ENCODE peak calls at places on chromosomes 3 and 15, in six cellular contexts. Q, C, X, D, Z and S are unnamed samples.

GRCh38 chr15:72472907-72473669 is 1.0 kb upstream of the ARIH1 start:
- DNase-seq in X (no peak), C (no peak), Z (peak), Q (no peak), D (no peak), S (peak)

GRCh38 chr3:112770026-112770626 is 76.5 kb downstream of the CD200R1L start:
- DNase-seq in Z (peak), X (no peak), Q (no peak), D (no peak), C (peak), S (no peak)

GRCh38 chr3:29696311-29696710 is 415.4 kb downstream of the RBMS3 start:
- DNase-seq in C (no peak), X (no peak), Q (no peak), D (no peak), Z (peak), S (no peak)

GRCh38 chr3:24128195-24129005 is 183.3 kb downstream of the NR1D2 start:
- DNase-seq in D (no peak), X (no peak), Z (peak), Q (peak), C (no peak), S (peak)

GRCh38 chr15:89964555-89964954 is 36.6 kb upstream of the ZNF710 start:
- DNase-seq in D (no peak), Z (no peak), X (no peak), C (no peak), Q (no peak), S (no peak)

GRCh38 chr15:47066386-47066785 is 650.9 kb upstream of the SEMA6D start:
- DNase-seq in D (no peak), X (no peak), C (peak), Z (no peak), Q (no peak), S (no peak)

GRCh38 chr3:190120161-190121060 is at the start of gene P3H2:
- DNase-seq in D (peak), X (no peak), C (peak), Z (peak), Q (peak), S (peak)

GRCh38 chr15:68783226-68784054 is 37.3 kb downstream of the ANP32A start:
- DNase-seq in D (no peak), Q (no peak), C (peak), Z (no peak), X (peak), S (no peak)

GRCh38 chr15:45618813-45619212 is 16.0 kb upstream of the SQOR start:
- DNase-seq in X (no peak), D (no peak), Z (no peak), Q (no peak), C (no peak), S (no peak)

GRCh38 chr3:168622795-168623194 is 527.1 kb upstream of the GOLIM4 start:
- DNase-seq in D (no peak), X (no peak), C (no peak), Z (no peak), Q (no peak), S (no peak)

DNA sequence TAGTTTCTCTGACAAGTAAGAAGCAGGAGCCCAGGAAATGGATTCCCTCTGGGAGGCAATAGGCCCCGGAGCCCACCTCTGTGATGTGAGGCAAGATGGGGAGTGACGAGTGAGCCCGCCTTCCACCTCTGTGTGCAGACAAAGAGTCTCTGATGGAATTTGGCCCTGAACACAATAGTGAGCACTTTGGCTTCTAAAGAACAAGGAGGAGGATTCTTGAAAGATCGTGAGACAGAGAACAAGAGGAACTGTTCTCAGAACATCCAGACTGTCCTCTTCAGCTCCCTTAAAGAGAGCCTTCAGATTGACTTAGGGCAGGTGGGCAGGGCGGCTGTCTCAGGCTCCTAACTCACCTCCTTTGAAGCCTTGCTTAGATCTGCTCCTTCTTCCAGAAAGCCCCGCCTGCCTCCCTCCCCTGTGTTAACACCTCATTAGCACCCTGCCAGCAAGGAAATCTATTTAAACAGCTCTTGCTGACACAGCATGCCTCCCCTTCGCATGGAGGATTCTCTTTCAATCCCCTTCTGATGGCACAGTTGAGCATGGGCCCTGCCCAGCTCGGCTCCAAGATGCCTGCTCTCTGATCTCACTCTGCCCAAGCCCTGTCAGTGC is 430.3 kb downstream of the NTRK3 start:
- DNase-seq in Z (no peak), C (no peak), X (no peak), D (no peak), Q (no peak), S (no peak)
- TF ChIP-seq CTCF in Z (no peak), C (no peak), X (no peak), D (no peak), Q (no peak), S (no peak)

DNA sequence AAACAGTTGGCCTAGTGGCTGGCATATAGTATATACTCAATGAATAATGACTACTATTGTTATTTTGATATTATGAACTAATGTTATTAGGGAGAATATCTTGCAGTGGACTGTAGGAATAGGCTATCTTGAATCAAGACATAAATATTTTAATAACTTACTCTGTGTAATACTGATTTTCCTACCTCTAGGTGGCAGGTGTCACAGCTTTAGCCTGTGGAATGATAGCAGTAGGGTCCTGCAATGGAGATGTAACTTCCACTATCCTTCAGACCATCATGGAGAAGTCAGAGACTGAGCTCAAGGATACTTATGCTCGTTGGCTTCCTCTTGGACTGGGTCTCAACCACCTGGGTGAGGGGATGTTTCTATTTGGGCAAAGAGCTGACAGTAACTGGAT is 6.5 kb downstream of the PSMD2 start:
- DNase-seq in X (no peak), C (peak), Z (no peak), Q (no peak), D (no peak), S (no peak)
- TF ChIP-seq CTCF in X (no peak), C (peak), Z (no peak), Q (peak), D (peak), S (peak)

GRCh38 chr3:178439504-178439903 is 96.7 kb upstream of the KCNMB2 start:
- DNase-seq in Z (peak), X (no peak), D (no peak), C (peak), Q (peak), S (no peak)

GRCh38 chr3:178435575-178435974 is 100.7 kb upstream of the KCNMB2 start:
- DNase-seq in Z (no peak), D (no peak), X (no peak), C (no peak), Q (no peak), S (no peak)

GRCh38 chr3:178434206-178434805 is 101.9 kb upstream of the KCNMB2 start:
- DNase-seq in Z (no peak), D (no peak), C (peak), Q (no peak), X (no peak), S (no peak)

DNA sequence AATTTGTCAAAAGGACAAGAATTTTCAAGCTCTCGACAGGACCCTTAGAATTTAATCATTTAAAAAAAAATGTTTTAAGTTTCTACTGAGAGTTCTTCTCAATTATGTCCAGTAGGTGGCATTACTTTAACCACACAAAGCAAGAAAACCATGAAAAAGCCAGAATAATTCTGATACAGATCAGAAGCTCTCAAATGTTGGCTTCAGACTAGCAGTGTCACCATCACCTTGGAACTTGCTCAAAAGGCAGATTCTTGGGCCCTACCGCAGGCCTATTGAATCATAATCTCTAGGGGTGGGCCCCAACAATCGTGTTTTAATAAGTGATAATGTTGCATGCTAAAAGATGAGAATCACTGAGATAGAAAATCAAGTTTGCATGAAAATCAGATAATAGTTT is 99.5 kb upstream of the KCNMB2 start:
- DNase-seq in Q (peak), Z (peak), D (no peak), C (peak), X (no peak), S (no peak)
- TF ChIP-seq CTCF in Q (peak), Z (peak), D (peak), C (peak), X (peak), S (peak)

GRCh38 chr3:159823763-159824162 is 164.9 kb upstream of the IL12A start:
- DNase-seq in Q (no peak), D (no peak), Z (no peak), C (no peak), X (no peak), S (no peak)
- TF ChIP-seq CTCF in Q (no peak), D (no peak), Z (no peak), C (no peak), X (no peak), S (no peak)

GRCh38 chr3:50580683-50581458 is 11.5 kb downstream of the HEMK1 start:
- DNase-seq in D (no peak), C (no peak), Q (no peak), X (no peak), Z (no peak), S (no peak)
- TF ChIP-seq CTCF in D (no peak), C (no peak), Q (no peak), X (no peak), Z (peak), S (no peak)

GRCh38 chr3:50320853-50321145 is 1.7 kb downstream of the HYAL2 start:
- DNase-seq in Q (no peak), D (no peak), C (no peak), Z (no peak), X (no peak), S (no peak)

GRCh38 chr3:50321146-50321843 is 1.2 kb downstream of the HYAL2 start:
- DNase-seq in Q (peak), D (peak), X (peak), C (peak), Z (peak), S (peak)

GRCh38 chr3:50322386-50323091 is at the start of gene HYAL2:
- DNase-seq in Q (no peak), C (peak), Z (no peak), X (no peak), D (no peak), S (no peak)

GRCh38 chr3:50323092-50323600 is 601 bp upstream of the HYAL2 start:
- DNase-seq in Z (no peak), C (peak), D (no peak), X (no peak), Q (no peak), S (no peak)

DNA sequence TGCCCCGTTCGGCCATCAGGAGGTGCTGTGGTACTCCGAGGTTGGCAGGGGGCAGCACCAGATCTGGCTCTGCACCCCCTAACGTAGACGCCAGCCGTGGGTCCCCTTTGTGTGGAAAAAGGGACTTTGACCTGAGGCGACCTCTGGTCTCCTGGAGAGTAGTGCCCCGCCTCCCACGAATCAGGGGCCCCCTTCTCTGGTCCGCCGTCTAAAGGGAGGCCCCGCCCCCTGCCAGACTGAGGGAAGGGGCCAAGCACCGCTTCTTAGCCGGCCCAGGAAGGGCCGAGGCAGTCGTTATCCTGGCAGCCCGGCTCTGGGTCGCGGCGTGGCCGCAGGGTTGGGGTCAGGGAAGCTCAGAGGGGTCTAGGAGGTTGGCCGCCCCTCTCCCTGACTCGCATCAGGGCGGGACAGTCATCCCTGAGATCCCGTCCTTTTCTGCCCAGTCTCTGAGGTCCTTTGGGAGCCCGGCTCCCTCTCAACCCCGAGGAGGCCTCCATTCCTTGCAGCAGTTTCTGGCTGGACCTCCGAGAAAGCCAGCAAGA is 630 bp downstream of the HYAL2 start:
- DNase-seq in Q (no peak), Z (no peak), X (no peak), D (peak), C (no peak), S (no peak)
- TF ChIP-seq CTCF in Q (peak), Z (peak), X (peak), D (peak), C (peak), S (peak)

DNA sequence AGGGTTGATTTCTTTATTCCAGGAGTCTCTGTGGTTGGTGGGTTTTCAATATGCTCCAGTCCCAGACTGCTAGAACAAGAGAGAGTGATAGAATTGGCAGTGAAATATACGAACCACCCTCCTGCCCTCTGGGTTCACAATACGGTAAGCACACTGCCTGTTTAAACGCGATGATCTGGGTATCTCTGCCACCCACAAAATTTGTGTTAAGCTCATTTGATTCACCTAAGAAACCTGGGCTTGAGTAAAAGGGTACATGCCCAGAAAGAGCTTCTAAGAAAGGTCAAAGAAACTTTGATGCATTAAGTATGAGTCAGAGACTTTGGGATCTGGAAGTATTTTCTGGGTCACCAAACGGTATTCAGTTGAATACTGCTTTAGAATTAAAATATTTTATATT is 29.8 kb downstream of the OXNAD1 start:
- DNase-seq in Z (no peak), X (no peak), C (no peak), D (no peak), Q (no peak), S (no peak)
- TF ChIP-seq CTCF in Z (no peak), X (no peak), C (no peak), D (no peak), Q (no peak), S (no peak)

GRCh38 chr3:127159547-127159946 is 33.4 kb upstream of the PRR23E start:
- DNase-seq in D (no peak), Q (no peak), X (no peak), C (no peak), Z (no peak), S (no peak)

GRCh38 chr3:127157181-127157828 is 35.6 kb upstream of the PRR23E start:
- DNase-seq in X (no peak), C (no peak), D (no peak), Q (no peak), Z (no peak), S (no peak)

GRCh38 chr3:127153506-127153815 is 39.5 kb upstream of the PRR23E start:
- DNase-seq in X (no peak), Q (no peak), C (no peak), Z (no peak), D (no peak), S (no peak)

GRCh38 chr3:127158614-127159221 is 34.2 kb upstream of the PRR23E start:
- DNase-seq in Q (no peak), X (no peak), Z (peak), C (peak), D (peak), S (no peak)

GRCh38 chr3:127156651-127157050 is 36.3 kb upstream of the PRR23E start:
- DNase-seq in Q (no peak), C (no peak), Z (no peak), D (no peak), X (no peak), S (no peak)
- TF ChIP-seq CTCF in Q (no peak), C (no peak), Z (no peak), D (no peak), X (no peak), S (no peak)

GRCh38 chr15:98731712-98732450 is 83.5 kb downstream of the IGF1R start:
- DNase-seq in D (no peak), Z (no peak), Q (no peak), X (no peak), C (no peak), S (no peak)
- TF ChIP-seq CTCF in D (no peak), Z (no peak), Q (no peak), X (no peak), C (no peak), S (no peak)

GRCh38 chr3:145807990-145808389 is 353.0 kb downstream of the PLOD2 start:
- DNase-seq in C (peak), X (no peak), Z (peak), Q (peak), D (no peak), S (no peak)
- TF ChIP-seq CTCF in C (peak), X (no peak), Z (no peak), Q (peak), D (peak), S (peak)